ENCODE peak calls at places on chromosomes 12 and 14, in four cellular contexts. N is uterus, Z is stomach, R is iPS DF 6.9. T is an unnamed sample. For H3K36me3, the result is how much of the 10 kb centered on the place peaks cover.

GRCh38 chr12:124752437-124753229 is 111.0 kb downstream of the SCARB1 start:
- DNase-seq in Z (no peak), R (no peak), N (no peak), T (no peak)

GRCh38 chr12:122932207-122932606 is 34.1 kb downstream of the ABCB9 start:
- DNase-seq in N (no peak), Z (no peak), R (no peak), T (no peak)

GRCh38 chr12:121860257-121860656 is 1.6 kb upstream of the HPD start:
- DNase-seq in N (no peak), Z (no peak), R (no peak), T (no peak)

GRCh38 chr12:95261109-95261508 is 43.5 kb downstream of the VEZT start:
- DNase-seq in R (no peak), Z (no peak), N (no peak), T (no peak)

GRCh38 chr12:43957732-43958131 is 121.9 kb downstream of the TMEM117 start:
- DNase-seq in Z (no peak), N (no peak), R (peak), T (no peak)

GRCh38 chr12:56867216-56867615 is 67.0 kb downstream of the SDR9C7 start:
- DNase-seq in Z (no peak), R (no peak), N (no peak), T (no peak)

GRCh38 chr12:6684609-6685008 is 4.6 kb downstream of the ZNF384 start:
- DNase-seq in R (no peak), N (no peak), Z (no peak), T (no peak)

GRCh38 chr12:49891476-49891875 is 12.2 kb downstream of the FAIM2 start:
- DNase-seq in Z (peak), N (no peak), R (no peak), T (no peak)

GRCh38 chr12:86712425-86712843 is 456.2 kb upstream of the MGAT4C start:
- DNase-seq in R (no peak), N (no peak), Z (no peak), T (no peak)

GRCh38 chr14:92783813-92784431 is 10.2 kb upstream of the GOLGA5 start:
- DNase-seq in R (no peak), N (peak), Z (no peak), T (no peak)

GRCh38 chr12:128920468-128920867 is 67.2 kb downstream of the GLT1D1 start:
- DNase-seq in R (no peak), N (peak), Z (no peak), T (no peak)

GRCh38 chr12:26043139-26044006 is 81.5 kb downstream of the BHLHE41 start:
- DNase-seq in R (no peak), N (no peak), Z (no peak), T (no peak)

GRCh38 chr12:53791735-53792326 is 40.1 kb upstream of the CISTR start:
- DNase-seq in R (peak), N (no peak), Z (peak), T (no peak)

GRCh38 chr12:128114485-128114884 is 152.5 kb upstream of the TMEM132C start:
- DNase-seq in N (no peak), R (no peak), Z (no peak), T (no peak)

GRCh38 chr12:89353823-89354629 is 1.7 kb upstream of the DUSP6 start:
- DNase-seq in Z (peak), R (no peak), N (peak), T (no peak)

GRCh38 chr14:63677891-63678379 is 36.3 kb upstream of the WDR89 start:
- DNase-seq in R (no peak), Z (no peak), N (no peak), T (no peak)

GRCh38 chr14:40188006-40188405 is 755.8 kb upstream of the FBXO33 start:
- DNase-seq in N (no peak), R (no peak), Z (no peak), T (no peak)

GRCh38 chr12:119245904-119246494 is 67.3 kb downstream of the HSPB8 start:
- DNase-seq in N (no peak), R (no peak), Z (no peak), T (no peak)

GRCh38 chr12:32471601-32472001 is 72.2 kb downstream of the FGD4 start:
- DNase-seq in R (no peak), Z (no peak), N (no peak), T (no peak)

GRCh38 chr12:132503611-132504204 is 13.8 kb downstream of the FBRSL1 start:
- DNase-seq in R (no peak), N (no peak), Z (no peak), T (no peak)

GRCh38 chr12:31773867-31774266 is 45.0 kb upstream of the AMN1 start:
- DNase-seq in N (peak), R (no peak), Z (no peak), T (no peak)

GRCh38 chr12:3362751-3363150 is 128.3 kb upstream of the PRMT8 start:
- DNase-seq in N (no peak), Z (no peak), R (no peak), T (no peak)

GRCh38 chr12:96636895-96637294 is 147.5 kb downstream of the CFAP54 start:
- DNase-seq in Z (no peak), N (no peak), R (no peak), T (no peak)

GRCh38 chr12:128992550-128992949 is 139.3 kb downstream of the GLT1D1 start:
- DNase-seq in R (no peak), N (no peak), Z (no peak), T (no peak)

GRCh38 chr14:49306152-49306751 is 279.9 kb downstream of the RPS29 start:
- DNase-seq in Z (no peak), N (no peak), R (peak), T (no peak)

GRCh38 chr14:35416108-35416750 is 11.7 kb upstream of the NFKBIA start:
- DNase-seq in N (no peak), Z (no peak), R (no peak), T (no peak)

GRCh38 chr12:4120316-4120920 is 153.1 kb upstream of the CCND2 start:
- DNase-seq in N (no peak), Z (no peak), R (no peak), T (peak)

GRCh38 chr12:3293446-3294161 is 197.4 kb upstream of the PRMT8 start:
- DNase-seq in R (no peak), Z (no peak), N (no peak), T (no peak)

GRCh38 chr14:105388110-105388951 is 10.0 kb upstream of the TEX22 start:
- DNase-seq in N (no peak), R (no peak), Z (no peak), T (no peak)

GRCh38 chr14:81289516-81289915 is 68.8 kb upstream of the GTF2A1 start:
- DNase-seq in Z (no peak), N (no peak), R (no peak), T (peak)

GRCh38 chr12:111785651-111786050 is 18.9 kb downstream of the ALDH2 start:
- DNase-seq in R (no peak), N (no peak), Z (no peak), T (no peak)

GRCh38 chr12:123384994-123385376 is 1.1 kb downstream of the KMT5A start:
- DNase-seq in Z (no peak), R (no peak), N (no peak), T (no peak)

GRCh38 chr14:55071051-55071450 is 19.6 kb downstream of the MAPK1IP1L start:
- DNase-seq in Z (no peak), R (no peak), N (no peak), T (no peak)
- H3K27ac ChIP-seq in Z (no peak), R (no peak), N (peak), T (peak)

GRCh38 chr14:70576891-70577290 is 23.6 kb downstream of the MED6 start:
- DNase-seq in N (no peak), R (no peak), Z (no peak), T (no peak)
- H3K4me3 ChIP-seq in N (no peak), R (no peak), Z (no peak), T (no peak)

DNA sequence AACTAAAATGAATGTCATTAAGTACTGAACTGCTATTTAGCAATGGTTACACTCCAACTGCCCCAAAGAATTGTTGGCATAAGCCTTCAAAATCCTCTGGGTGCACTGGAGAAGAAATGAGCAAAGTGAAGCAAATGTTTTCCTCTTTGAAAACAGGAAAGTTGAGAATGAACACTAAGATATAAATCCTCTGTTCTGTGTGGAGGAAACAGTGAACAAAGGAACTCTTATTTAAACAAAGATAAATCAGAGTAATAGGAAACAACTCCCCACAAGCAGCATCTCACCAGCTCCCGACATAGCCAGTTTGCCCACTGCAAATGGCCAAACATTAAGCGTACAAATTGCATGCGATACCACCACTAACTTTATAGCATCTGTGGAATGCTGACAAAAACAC is 54.0 kb downstream of the BCAT1 start:
- DNase-seq in R (no peak), Z (no peak), N (no peak), T (no peak)
- H3K36me3 ChIP-seq in R (under half), Z (under half), N (under half), T (under half)

DNA sequence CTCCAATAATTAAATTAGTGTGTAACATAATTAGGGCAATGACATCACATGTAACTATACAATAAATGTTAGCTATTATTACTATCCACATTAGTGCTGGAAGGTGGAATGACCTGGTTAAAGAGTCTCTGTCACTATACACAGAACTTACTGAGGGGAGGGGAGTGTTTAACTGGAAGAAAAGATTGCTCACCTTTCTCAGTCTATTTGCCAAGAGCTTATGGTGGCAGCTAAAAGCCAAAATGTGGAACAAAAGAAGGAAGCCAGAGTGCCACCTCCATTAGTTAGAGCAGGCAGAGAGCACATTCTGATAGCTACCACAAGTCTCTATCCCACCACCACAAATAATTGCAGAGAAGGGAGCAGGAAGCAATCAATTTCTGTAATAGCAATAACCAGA is 124.4 kb downstream of the MED13L start:
- DNase-seq in N (no peak), R (no peak), Z (no peak), T (no peak)
- H3K27ac ChIP-seq in N (no peak), R (no peak), Z (no peak), T (no peak)

GRCh38 chr14:24329736-24330135 is 5.1 kb downstream of the ADCY4 start:
- DNase-seq in Z (peak), R (no peak), N (no peak), T (no peak)

GRCh38 chr14:24332094-24332983 is 2.5 kb downstream of the ADCY4 start:
- DNase-seq in Z (peak), N (peak), R (no peak), T (no peak)

GRCh38 chr14:24330973-24331674 is 3.7 kb downstream of the ADCY4 start:
- DNase-seq in R (no peak), Z (no peak), N (no peak), T (no peak)

GRCh38 chr14:24329073-24329663 is 5.7 kb downstream of the ADCY4 start:
- DNase-seq in N (no peak), R (no peak), Z (no peak), T (no peak)

DNA sequence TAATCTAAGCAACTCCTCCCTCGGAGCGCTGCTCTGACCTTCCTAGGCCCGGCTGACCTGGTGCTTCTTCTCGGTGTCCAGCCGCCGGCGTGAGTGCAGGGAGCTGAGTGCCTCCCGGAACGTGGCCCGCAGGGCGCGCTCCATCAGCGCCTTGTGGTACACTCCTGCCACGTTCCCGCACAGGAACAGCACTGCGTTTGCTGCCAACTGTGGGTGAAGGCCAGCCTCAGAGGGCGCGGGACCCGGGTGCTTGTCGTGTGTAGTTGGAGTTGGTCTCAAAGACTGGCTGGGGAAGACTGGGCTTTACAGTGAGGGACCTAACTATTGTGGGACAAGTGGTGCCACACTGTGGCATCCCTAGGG is 3.2 kb downstream of the ADCY4 start:
- DNase-seq in R (no peak), Z (no peak), N (no peak), T (no peak)
- H3K4me3 ChIP-seq in R (no peak), Z (no peak), N (no peak), T (no peak)

GRCh38 chr14:77547512-77547911 is 48.9 kb upstream of the ISM2 start:
- DNase-seq in N (no peak), Z (no peak), R (no peak), T (no peak)
- H3K36me3 ChIP-seq in N (under half), Z (half or more), R (under half), T (under half)

DNA sequence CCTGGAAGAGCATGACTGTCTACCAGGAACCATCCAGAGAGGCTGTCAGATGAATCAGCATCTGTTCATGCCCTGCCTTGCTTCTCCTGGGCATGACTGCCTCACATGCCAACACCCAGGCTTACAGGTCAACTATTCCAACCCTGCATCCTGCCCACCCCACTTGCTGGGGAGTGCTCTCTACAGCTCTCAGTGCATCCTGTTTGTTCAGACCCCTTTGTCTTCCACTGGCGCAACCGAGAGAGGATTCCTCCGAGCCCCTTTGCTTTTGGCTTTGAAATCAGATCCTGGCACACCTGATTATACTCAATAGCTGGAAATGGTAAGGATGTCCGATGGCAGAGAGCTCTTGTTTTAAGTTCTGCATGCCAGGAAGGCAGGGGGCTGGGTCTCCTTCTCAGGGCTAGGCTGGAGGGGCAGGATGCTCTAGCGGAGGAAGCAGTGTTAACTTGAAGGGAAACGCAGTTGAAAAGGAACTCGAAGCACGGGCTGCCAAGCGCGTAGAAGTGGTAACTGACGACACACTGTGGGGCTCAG is 297.7 kb downstream of the ZFP36L1 start:
- DNase-seq in Z (no peak), R (no peak), N (peak), T (no peak)
- H3K27ac ChIP-seq in Z (no peak), R (no peak), N (peak), T (no peak)

DNA sequence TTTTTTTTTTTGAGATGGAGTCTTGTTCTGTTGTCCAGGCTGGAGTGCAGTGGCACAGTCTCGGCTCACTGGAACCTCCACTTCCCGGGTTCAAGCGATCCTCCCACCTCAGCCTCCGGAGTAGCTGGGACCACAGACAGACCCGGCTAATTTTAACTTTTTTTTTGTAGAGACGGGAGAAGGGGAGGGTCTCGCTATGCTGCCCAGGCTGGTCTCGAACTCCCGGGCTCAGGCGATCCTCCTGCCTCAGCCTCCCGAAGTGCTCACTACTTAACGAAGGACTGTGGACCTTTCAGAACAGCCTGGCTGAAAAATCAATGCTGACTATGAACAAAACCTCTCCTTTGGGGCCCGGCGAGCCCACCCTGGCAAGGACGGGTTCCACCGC is 10.9 kb downstream of the SLC6A12 start:
- DNase-seq in Z (no peak), R (no peak), N (no peak), T (no peak)
- H3K4me3 ChIP-seq in Z (peak), R (peak), N (peak), T (peak)

T was measured in esophagus muscularis mucosa.